ENCODE peak calls at places on chromosomes 5 and 9, in nine cellular contexts. A, T, I, K, J, N, B, Z and S are unnamed samples.

GRCh38 chr5:84437673-84438315 is 53.1 kb upstream of the EDIL3 start:
- DNase-seq in A (no peak), T (no peak), I (no peak), K (no peak), J (no peak), N (no peak), B (peak), Z (peak), S (no peak)

GRCh38 chr9:131562032-131562959 is 17.0 kb downstream of the PRRT1B start:
- DNase-seq in A (no peak), T (no peak), I (no peak), K (no peak), J (no peak), N (no peak), B (peak), Z (peak), S (no peak)

GRCh38 chr9:3018691-3019230 is 174.9 kb upstream of the PUM3 start:
- DNase-seq in A (no peak), T (no peak), I (no peak), K (no peak), J (no peak), N (no peak), B (no peak), Z (no peak), S (no peak)

GRCh38 chr5:96257904-96258303 is 175.1 kb downstream of the PCSK1 start:
- DNase-seq in A (no peak), T (no peak), I (no peak), K (no peak), J (no peak), N (no peak), B (peak), Z (peak), S (no peak)

GRCh38 chr5:142826741-142827492 is 56.7 kb downstream of the ARHGAP26 start:
- DNase-seq in A (no peak), T (no peak), I (no peak), K (no peak), J (no peak), N (no peak), B (peak), Z (peak), S (no peak)

GRCh38 chr9:115220339-115221009 is 102.5 kb upstream of the TNC start:
- DNase-seq in A (no peak), T (no peak), I (no peak), K (no peak), J (no peak), N (no peak), B (no peak), Z (peak), S (no peak)

GRCh38 chr5:112930082-112930344 is 8.0 kb upstream of the REEP5 start:
- DNase-seq in A (peak), T (no peak), I (no peak), K (no peak), J (no peak), N (no peak), B (no peak), Z (no peak), S (no peak)

GRCh38 chr9:128899566-128900322 is 17.8 kb downstream of the LRRC8A start:
- DNase-seq in A (peak), T (no peak), I (no peak), K (no peak), J (no peak), N (no peak), B (no peak), Z (no peak), S (no peak)

GRCh38 chr5:68331202-68332108 is 115.9 kb downstream of the PIK3R1 start:
- DNase-seq in A (peak), T (no peak), I (no peak), K (no peak), J (no peak), N (no peak), B (peak), Z (peak), S (no peak)

GRCh38 chr5:1668141-1668721 is 131.4 kb downstream of the MRPL36 start:
- DNase-seq in A (no peak), T (no peak), I (no peak), K (no peak), J (no peak), N (no peak), B (no peak), Z (no peak), S (no peak)

GRCh38 chr5:54902817-54903473 is 82.4 kb downstream of the ESM1 start:
- DNase-seq in A (peak), T (no peak), I (no peak), K (no peak), J (no peak), N (no peak), B (peak), Z (peak), S (no peak)

GRCh38 chr5:149452665-149453617 is 73.8 kb upstream of the IL17B start:
- DNase-seq in A (no peak), T (peak), I (no peak), K (no peak), J (no peak), N (no peak), B (peak), Z (peak), S (no peak)

GRCh38 chr9:13445123-13445522 is 165.6 kb upstream of the MPDZ start:
- DNase-seq in A (no peak), T (no peak), I (no peak), K (no peak), J (no peak), N (no peak), B (peak), Z (peak), S (no peak)

GRCh38 chr9:133188006-133188842 is 20.8 kb downstream of the OBP2B start:
- DNase-seq in A (peak), T (no peak), I (no peak), K (peak), J (peak), N (peak), B (peak), Z (no peak), S (no peak)

GRCh38 chr5:175657593-175658271 is at the start of gene HRH2:
- DNase-seq in A (no peak), T (peak), I (no peak), K (no peak), J (peak), N (no peak), B (peak), Z (no peak), S (no peak)

GRCh38 chr9:38250279-38251035 is 142.0 kb upstream of the ALDH1B1 start:
- DNase-seq in A (no peak), T (no peak), I (no peak), K (no peak), J (no peak), N (no peak), B (no peak), Z (no peak), S (no peak)

GRCh38 chr5:144203750-144204596 is 33.3 kb downstream of the KCTD16 start:
- DNase-seq in A (peak), T (no peak), I (peak), K (no peak), J (peak), N (peak), B (peak), Z (peak), S (no peak)

GRCh38 chr9:71709384-71709783 is 58.9 kb downstream of the CEMIP2 start:
- DNase-seq in A (no peak), T (no peak), I (no peak), K (no peak), J (no peak), N (no peak), B (no peak), Z (no peak), S (no peak)

GRCh38 chr5:82356808-82357671 is 78.9 kb upstream of the RPS23 start:
- DNase-seq in A (peak), T (peak), I (peak), K (peak), J (no peak), N (peak), B (peak), Z (peak), S (no peak)

GRCh38 chr5:58987193-58987592 is 404.3 kb downstream of the RAB3C start:
- DNase-seq in A (no peak), T (no peak), I (no peak), K (no peak), J (no peak), N (no peak), B (no peak), Z (no peak), S (no peak)

GRCh38 chr5:68673451-68674180 is 420.2 kb upstream of the SLC30A5 start:
- DNase-seq in A (no peak), T (no peak), I (no peak), K (no peak), J (no peak), N (no peak), B (no peak), Z (no peak), S (no peak)

GRCh38 chr5:72214168-72214567 is 105.9 kb downstream of the MRPS27 start:
- DNase-seq in A (no peak), T (no peak), I (no peak), K (no peak), J (no peak), N (no peak), B (no peak), Z (no peak), S (no peak)

GRCh38 chr9:36120705-36121104 is 15.8 kb upstream of the GLIPR2 start:
- DNase-seq in A (no peak), T (no peak), I (no peak), K (no peak), J (no peak), N (no peak), B (no peak), Z (no peak), S (no peak)

GRCh38 chr9:93948456-93949072 is 6.6 kb downstream of the BARX1 start:
- DNase-seq in A (no peak), T (no peak), I (no peak), K (no peak), J (peak), N (no peak), B (no peak), Z (no peak), S (no peak)

GRCh38 chr5:27619982-27620381 is 581.6 kb upstream of the CDH9 start:
- DNase-seq in A (no peak), T (no peak), I (no peak), K (no peak), J (no peak), N (no peak), B (no peak), Z (no peak), S (no peak)

GRCh38 chr5:166068547-166069335 is 2222.7 kb upstream of the WWC1 start:
- DNase-seq in A (no peak), T (no peak), I (no peak), K (no peak), J (no peak), N (no peak), B (no peak), Z (no peak), S (no peak)

GRCh38 chr5:176365663-176366574 is 632 bp downstream of the ARL10 start:
- DNase-seq in A (peak), T (peak), I (no peak), K (peak), J (peak), N (peak), B (peak), Z (peak), S (no peak)

GRCh38 chr5:59905217-59905616 is 11.7 kb upstream of the PDE4D start:
- DNase-seq in A (no peak), T (no peak), I (no peak), K (no peak), J (no peak), N (no peak), B (no peak), Z (no peak), S (no peak)

GRCh38 chr9:98057095-98057799 is 715 bp downstream of the NANS start:
- DNase-seq in A (no peak), T (no peak), I (peak), K (no peak), J (no peak), N (no peak), B (peak), Z (peak), S (no peak)

GRCh38 chr9:107020040-107020530 is 157.1 kb downstream of the ZNF462 start:
- DNase-seq in A (no peak), T (no peak), I (peak), K (no peak), J (no peak), N (no peak), B (peak), Z (peak), S (no peak)

DNA sequence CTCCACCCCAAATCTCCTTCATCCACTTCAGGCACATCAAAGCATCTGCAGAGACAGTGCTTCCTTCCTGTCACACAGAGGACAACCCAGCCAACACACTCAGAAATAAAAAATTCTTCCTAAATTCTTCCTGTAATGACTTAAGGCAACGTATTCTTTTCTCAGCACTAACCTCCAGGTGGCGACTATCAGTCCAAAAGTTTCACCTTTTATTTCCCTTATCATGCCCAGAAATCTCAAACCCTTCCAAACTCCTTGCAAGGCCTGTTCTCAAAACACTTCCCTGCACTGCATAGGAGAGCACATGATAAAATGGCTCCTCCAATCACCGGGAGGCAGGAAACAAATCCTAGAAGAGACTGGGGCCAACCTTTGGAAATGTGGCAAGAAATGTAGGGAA is 35.1 kb downstream of the SLIT3 start:
- DNase-seq in A (no peak), T (no peak), I (no peak), K (no peak), J (no peak), N (no peak), B (no peak), Z (no peak), S (no peak)
- TF ChIP-seq CTCF in A (peak), T (no peak), I (no peak), K (no peak), J (no peak), N (peak), B (no peak), Z (peak), S (peak)

GRCh38 chr5:138640855-138641254 is 65.7 kb upstream of the HSPA9 start:
- DNase-seq in A (no peak), T (no peak), I (no peak), K (no peak), J (no peak), N (no peak), B (no peak), Z (no peak), S (no peak)
- TF ChIP-seq CTCF in A (no peak), T (no peak), I (no peak), K (no peak), J (no peak), N (no peak), B (no peak), Z (no peak), S (no peak)

DNA sequence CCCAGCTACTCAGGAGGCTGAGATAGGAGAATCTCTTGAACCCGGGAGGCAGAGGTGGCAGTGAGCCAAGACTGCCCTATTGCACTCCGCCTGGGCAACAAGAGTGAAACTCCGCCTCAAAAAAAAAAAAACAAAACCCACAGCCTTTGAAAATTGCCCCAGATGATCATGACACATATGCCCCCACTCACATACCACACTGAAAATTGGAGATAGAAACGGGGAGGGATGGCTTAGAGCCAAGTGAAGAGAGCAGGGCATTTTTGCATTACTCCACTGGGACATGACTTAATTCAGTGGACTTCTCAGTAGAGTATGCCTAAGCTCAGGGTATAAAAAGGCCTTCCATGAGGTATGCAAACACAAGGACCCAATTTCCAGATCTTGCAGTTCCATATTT is 309.3 kb downstream of the BNC2 start:
- DNase-seq in A (no peak), T (no peak), I (no peak), K (no peak), J (no peak), N (no peak), B (peak), Z (no peak), S (no peak)
- TF ChIP-seq CTCF in A (no peak), T (no peak), I (no peak), K (no peak), J (no peak), N (no peak), B (no peak), Z (no peak), S (no peak)

GRCh38 chr5:86465052-86465838 is 152.5 kb upstream of the COX7C start:
- DNase-seq in A (no peak), T (no peak), I (no peak), K (no peak), J (no peak), N (no peak), B (no peak), Z (no peak), S (no peak)

GRCh38 chr5:86461169-86461956 is 156.4 kb upstream of the COX7C start:
- DNase-seq in A (no peak), T (no peak), I (no peak), K (no peak), J (no peak), N (no peak), B (peak), Z (no peak), S (no peak)

GRCh38 chr5:86460519-86460918 is 157.2 kb upstream of the COX7C start:
- DNase-seq in A (no peak), T (no peak), I (no peak), K (no peak), J (no peak), N (no peak), B (no peak), Z (no peak), S (no peak)

GRCh38 chr5:86463339-86463738 is 154.4 kb upstream of the COX7C start:
- DNase-seq in A (peak), T (no peak), I (no peak), K (no peak), J (no peak), N (no peak), B (no peak), Z (no peak), S (no peak)
- TF ChIP-seq CTCF in A (no peak), T (no peak), I (no peak), K (no peak), J (no peak), N (no peak), B (no peak), Z (no peak), S (no peak)

GRCh38 chr9:111975709-111976108 is 79.1 kb downstream of the UGCG start:
- DNase-seq in A (no peak), T (peak), I (no peak), K (peak), J (no peak), N (no peak), B (no peak), Z (no peak), S (no peak)
- TF ChIP-seq CTCF in A (peak), T (peak), I (no peak), K (no peak), J (no peak), N (no peak), B (no peak), Z (no peak), S (peak)

GRCh38 chr5:102536323-102536928 is 37.6 kb upstream of the SLCO6A1 start:
- DNase-seq in A (peak), T (no peak), I (no peak), K (no peak), J (no peak), N (no peak), B (peak), Z (peak), S (no peak)
- TF ChIP-seq CTCF in A (peak), T (peak), I (peak), K (peak), J (peak), N (peak), B (peak), Z (peak), S (peak)

GRCh38 chr9:89078860-89079259 is 87.6 kb downstream of the S1PR3 start:
- DNase-seq in A (no peak), T (no peak), I (no peak), K (no peak), J (no peak), N (no peak), B (peak), Z (peak), S (no peak)

GRCh38 chr9:89077519-89077918 is 86.3 kb downstream of the S1PR3 start:
- DNase-seq in A (peak), T (no peak), I (no peak), K (no peak), J (no peak), N (no peak), B (no peak), Z (no peak), S (no peak)

GRCh38 chr9:89079421-89079820 is 88.2 kb downstream of the S1PR3 start:
- DNase-seq in A (no peak), T (no peak), I (no peak), K (no peak), J (no peak), N (no peak), B (peak), Z (peak), S (no peak)

GRCh38 chr9:89080193-89080592 is 88.9 kb downstream of the S1PR3 start:
- DNase-seq in A (no peak), T (peak), I (peak), K (no peak), J (no peak), N (no peak), B (peak), Z (peak), S (no peak)

DNA sequence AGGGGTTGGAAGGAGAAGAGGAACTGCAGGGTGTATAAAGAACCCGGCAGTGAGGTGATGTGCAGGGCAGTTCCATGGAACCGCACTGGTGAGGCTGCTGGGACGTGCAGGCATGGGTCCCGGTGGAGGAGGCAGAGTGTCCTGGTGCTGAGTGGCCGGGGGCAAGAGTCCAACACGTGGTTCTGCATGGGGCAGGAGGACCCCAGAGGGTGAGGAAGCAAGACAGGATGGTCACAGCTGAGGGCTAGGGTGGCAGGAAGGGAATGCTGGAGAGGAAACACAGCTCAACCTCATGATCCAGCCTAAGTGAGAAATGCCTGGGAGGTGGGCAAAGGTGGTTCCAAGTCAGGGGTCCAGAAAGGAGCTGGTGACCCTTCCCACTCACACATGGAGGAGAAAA is 87.2 kb downstream of the S1PR3 start:
- DNase-seq in A (no peak), T (no peak), I (no peak), K (no peak), J (no peak), N (no peak), B (no peak), Z (no peak), S (no peak)
- TF ChIP-seq CTCF in A (no peak), T (no peak), I (no peak), K (no peak), J (no peak), N (no peak), B (no peak), Z (no peak), S (no peak)